ENCODE peak calls at places on chromosomes 3 and 15, in eight cellular contexts. O, G, Y, H, V, N, T and I are unnamed samples.
A peak's percentile ranks its signal among the peaks of the same experiment; 100 is the strongest.

GRCh38 chr15:59485036-59485435 is 47.0 kb downstream of the FAM81A start:
- DNase-seq in O (no peak), G (no peak), Y (no peak), H (no peak), V (no peak), N (no peak), T (no peak), I (no peak)

GRCh38 chr3:66336358-66336766 is 115.6 kb downstream of the SLC25A26 start:
- DNase-seq in O (no peak), G (no peak), Y (no peak), H (no peak), V (no peak), N (no peak), T (no peak), I (no peak)

GRCh38 chr3:183906234-183906921 is 21.7 kb upstream of the PARL start:
- DNase-seq in O (no peak), G (no peak), Y (no peak), H (no peak), V (no peak), N (no peak), T (no peak), I (no peak)

GRCh38 chr15:85518979-85519761 is 138.8 kb downstream of the AKAP13 start:
- DNase-seq in O (no peak), G (no peak), Y (no peak), H (no peak), V (no peak), N (no peak), T (no peak), I (no peak)

GRCh38 chr15:73882761-73883419 is 9.5 kb downstream of the TBC1D21 start:
- DNase-seq in O (no peak), G (no peak), Y (no peak), H (no peak), V (no peak), N (no peak), T (no peak), I (no peak)

GRCh38 chr3:13016726-13017255 is 56.4 kb downstream of the IQSEC1 start:
- DNase-seq in O (no peak), G (no peak), Y (no peak), H (no peak), V (no peak), N (no peak), T (no peak), I (no peak)

GRCh38 chr3:189937302-189938255 is 183.1 kb downstream of the P3H2 start:
- DNase-seq in O (no peak), G (no peak), Y (no peak), H (no peak), V (no peak), N (no peak), T (no peak), I (no peak)

GRCh38 chr15:60673918-60674558 is 195.1 kb upstream of the ICE2 start:
- DNase-seq in O (no peak), G (peak; percentile 53), Y (no peak), H (no peak), V (peak; percentile 59), N (no peak), T (peak; percentile 52), I (no peak)

GRCh38 chr15:26873846-26874245 is 7.0 kb downstream of the GABRA5 start:
- DNase-seq in O (no peak), G (no peak), Y (no peak), H (peak; percentile 42), V (no peak), N (no peak), T (no peak), I (no peak)

GRCh38 chr3:129526121-129526900 is 2.1 kb upstream of the RHO start:
- DNase-seq in O (peak; percentile 80), G (no peak), Y (peak; percentile 50), H (no peak), V (no peak), N (no peak), T (no peak), I (peak; percentile 14)

GRCh38 chr3:78887608-78888011 is 880.2 kb downstream of the ROBO1 start:
- DNase-seq in O (no peak), G (no peak), Y (no peak), H (no peak), V (no peak), N (no peak), T (no peak), I (no peak)

GRCh38 chr15:25718597-25718996 is 144.5 kb downstream of the ATP10A start:
- DNase-seq in O (no peak), G (no peak), Y (no peak), H (no peak), V (no peak), N (no peak), T (no peak), I (no peak)

GRCh38 chr3:178479446-178479845 is 56.8 kb upstream of the KCNMB2 start:
- DNase-seq in O (no peak), G (no peak), Y (no peak), H (no peak), V (no peak), N (no peak), T (no peak), I (no peak)

GRCh38 chr3:188331166-188331565 is 177.2 kb downstream of the LPP start:
- DNase-seq in O (no peak), G (no peak), Y (no peak), H (no peak), V (no peak), N (no peak), T (no peak), I (no peak)

GRCh38 chr15:68560501-68561113 is 18.2 kb upstream of the CORO2B start:
- DNase-seq in O (peak; percentile 60), G (no peak), Y (no peak), H (no peak), V (no peak), N (no peak), T (no peak), I (no peak)

GRCh38 chr15:76866716-76867321 is 38.3 kb downstream of the SCAPER start:
- DNase-seq in O (peak; percentile 25), G (no peak), Y (no peak), H (no peak), V (no peak), N (no peak), T (no peak), I (no peak)

GRCh38 chr3:141876891-141877561 is 583 bp downstream of the ATP1B3 start:
- DNase-seq in O (peak; percentile 70), G (peak; percentile 36), Y (peak; percentile 88), H (peak; percentile 39), V (peak; percentile 63), N (peak; percentile 81), T (peak; percentile 38), I (peak; percentile 58)

GRCh38 chr15:63493451-63493850 is 10.9 kb upstream of the USP3 start:
- DNase-seq in O (no peak), G (no peak), Y (no peak), H (no peak), V (no peak), N (no peak), T (no peak), I (no peak)

GRCh38 chr15:62059818-62060115 is 480 bp downstream of the VPS13C start:
- DNase-seq in O (peak; percentile 80), G (no peak), Y (peak; percentile 88), H (peak; percentile 49), V (no peak), N (peak; percentile 69), T (peak; percentile 51), I (peak; percentile 76)

DNA sequence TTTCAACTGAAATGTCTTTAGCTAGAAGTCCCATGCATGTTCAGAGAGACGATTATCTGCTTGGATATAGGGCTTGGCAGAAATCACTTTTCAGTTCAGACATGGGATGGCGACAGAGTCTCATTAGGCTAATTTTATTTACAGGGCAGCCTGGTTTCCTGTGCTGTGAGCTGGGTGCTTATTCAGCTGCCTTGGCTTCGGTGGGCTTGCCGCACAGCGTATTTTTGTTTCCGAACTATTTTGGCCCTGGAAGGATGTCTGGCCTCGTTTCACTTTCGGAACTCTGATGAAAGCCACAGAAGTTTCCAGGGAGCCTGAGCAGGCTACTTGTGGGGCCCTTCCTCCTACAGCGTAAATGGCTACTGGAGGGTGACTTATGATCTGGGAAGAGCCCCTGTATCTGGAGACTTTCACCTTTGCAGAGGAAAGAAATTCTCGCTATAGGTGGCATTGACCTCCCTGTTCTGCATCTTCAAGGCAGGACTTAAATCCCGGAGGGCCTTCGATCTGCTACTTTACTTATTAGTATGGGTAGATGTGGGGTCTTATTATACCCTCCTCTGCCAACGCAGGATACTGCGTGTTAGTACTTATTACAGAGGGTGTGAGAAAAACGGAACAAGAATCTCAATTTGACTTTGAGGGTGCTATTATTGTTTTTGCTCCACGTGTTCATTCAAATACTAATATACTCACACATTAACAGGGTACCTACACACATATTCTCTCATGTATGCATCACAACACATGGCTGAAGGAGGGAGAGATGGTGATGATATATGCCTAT is 364.0 kb upstream of the RBMS3 start:
- DNase-seq in O (peak; percentile 2), G (peak; percentile 24), Y (no peak), H (peak; percentile 54), V (peak; percentile 78), N (peak; percentile 42), T (no peak), I (peak; percentile 35)
- TF ChIP-seq CTCF in O (peak; percentile 37), G (no peak), Y (peak; percentile 28), H (peak; percentile 79), V (peak; percentile 75), N (peak; percentile 50), T (peak; percentile 25), I (no peak)

GRCh38 chr3:172519241-172519640 is 4.0 kb downstream of the TNFSF10 start:
- DNase-seq in O (no peak), G (no peak), Y (no peak), H (no peak), V (no peak), N (no peak), T (no peak), I (no peak)
- H3K4me1 ChIP-seq in O (peaks cover 9% of the 10 kb centered on the region), G (peaks cover 57% of the 10 kb centered on the region), Y (peaks cover 75% of the 10 kb centered on the region), H (peaks cover 65% of the 10 kb centered on the region), V (peaks cover 14% of the 10 kb centered on the region), N (peaks cover 69% of the 10 kb centered on the region), T (peaks cover 63% of the 10 kb centered on the region), I (peaks cover 53% of the 10 kb centered on the region)

GRCh38 chr15:38769492-38769891 is 204.9 kb upstream of the RASGRP1 start:
- DNase-seq in O (no peak), G (no peak), Y (no peak), H (no peak), V (no peak), N (no peak), T (no peak), I (no peak)

DNA sequence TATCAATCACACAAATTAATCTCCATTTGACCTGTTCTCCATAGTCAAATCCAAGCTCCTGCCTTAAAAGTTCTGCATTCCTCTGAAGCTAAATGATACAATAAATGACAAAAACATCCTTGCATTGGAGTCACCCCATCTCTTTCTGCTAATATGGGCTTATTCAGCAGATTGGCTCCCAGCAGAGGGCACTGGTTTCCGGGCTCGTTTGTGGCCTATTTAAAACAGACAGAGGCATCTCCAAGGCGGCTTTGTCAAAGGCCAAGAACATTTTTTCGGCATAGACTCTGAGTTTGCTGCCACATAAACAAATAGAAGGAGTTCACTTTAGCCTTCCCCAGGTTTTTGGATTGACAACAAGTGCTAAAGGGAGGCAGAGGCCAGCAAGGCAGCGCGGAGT is 204.4 kb upstream of the RASGRP1 start:
- DNase-seq in O (no peak), G (no peak), Y (no peak), H (no peak), V (no peak), N (no peak), T (no peak), I (no peak)
- TF ChIP-seq CTCF in O (peak; percentile 37), G (no peak), Y (no peak), H (peak; percentile 27), V (no peak), N (peak; percentile 23), T (peak; percentile 18), I (no peak)

DNA sequence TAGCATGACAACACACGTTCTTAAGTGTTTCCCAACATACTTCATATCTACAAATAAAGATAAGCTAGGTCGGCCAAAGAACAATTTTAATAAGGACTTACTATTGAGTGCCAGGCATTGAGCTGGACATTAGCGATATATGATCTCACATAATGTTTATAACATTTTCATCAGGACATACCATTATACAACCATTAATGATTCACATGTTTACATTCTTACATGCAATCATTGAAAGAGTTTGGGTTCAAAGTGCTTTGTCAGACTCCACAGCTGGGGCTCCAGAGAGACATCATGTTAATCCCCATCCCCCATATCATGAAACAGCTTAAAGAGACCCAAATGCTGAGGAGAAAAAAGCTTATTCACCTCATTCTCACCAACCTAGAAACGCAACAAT is 189.0 kb downstream of the STT3B start:
- DNase-seq in O (no peak), G (no peak), Y (no peak), H (no peak), V (no peak), N (no peak), T (no peak), I (no peak)
- H3K4me1 ChIP-seq in O (peaks cover 9% of the 10 kb centered on the region), G (no peaks in the 10 kb centered on the region), Y (no peaks in the 10 kb centered on the region), H (peaks cover 3% of the 10 kb centered on the region), V (no peaks in the 10 kb centered on the region), N (no peaks in the 10 kb centered on the region), T (no peaks in the 10 kb centered on the region), I (no peaks in the 10 kb centered on the region)